ENCODE peak calls at places on chromosomes 1 and 21, in seven cellular contexts. B is body of pancreas; U is nephron progenitor cell; M is pancreas; J is CD8-positive, alpha-beta T cell; W is astrocyte of the spinal cord; N is fibroblast of lung. Y is an unnamed sample.

GRCh38 chr1:110610741-110611286 is 4.7 kb upstream of the KCNA2 start:
- DNase-seq in B (no peak), U (no peak), M (no peak), J (no peak), W (no peak), N (no peak), Y (no peak)

GRCh38 chr1:62271137-62271536 is 48.1 kb downstream of the KANK4 start:
- DNase-seq in B (no peak), U (no peak), M (no peak), J (no peak), W (no peak), N (no peak), Y (no peak)

GRCh38 chr1:240508950-240509349 is 103.0 kb downstream of the GREM2 start:
- DNase-seq in B (no peak), U (peak), M (no peak), J (no peak), W (no peak), N (no peak), Y (no peak)

GRCh38 chr1:18529714-18530113 is 49.0 kb downstream of the KLHDC7A start:
- DNase-seq in B (no peak), U (no peak), M (no peak), J (peak), W (no peak), N (no peak), Y (no peak)

GRCh38 chr21:32587112-32587511 is 1.8 kb upstream of the TCP10L start:
- DNase-seq in B (no peak), U (no peak), M (no peak), J (no peak), W (no peak), N (no peak), Y (no peak)

GRCh38 chr21:15480160-15480559 is 249.6 kb upstream of the USP25 start:
- DNase-seq in B (no peak), U (no peak), M (no peak), J (no peak), W (no peak), N (no peak), Y (no peak)

GRCh38 chr1:193479187-193479586 is 292.8 kb upstream of the B3GALT2 start:
- DNase-seq in B (peak), U (no peak), M (no peak), J (peak), W (no peak), N (no peak), Y (no peak)

GRCh38 chr21:46431884-46432488 is 26.7 kb upstream of the DIP2A start:
- DNase-seq in B (no peak), U (no peak), M (no peak), J (peak), W (no peak), N (no peak), Y (no peak)

GRCh38 chr21:17527240-17527639 is 14.4 kb downstream of the CXADR start:
- DNase-seq in B (no peak), U (no peak), M (no peak), J (no peak), W (peak), N (peak), Y (no peak)

GRCh38 chr1:11180342-11180744 is 8.8 kb upstream of the ANGPTL7 start:
- DNase-seq in B (no peak), U (no peak), M (no peak), J (no peak), W (peak), N (peak), Y (no peak)

GRCh38 chr1:182917386-182917785 is 35.6 kb downstream of the SHCBP1L start:
- DNase-seq in B (no peak), U (no peak), M (no peak), J (no peak), W (no peak), N (no peak), Y (no peak)

GRCh38 chr1:94738371-94738770 is 81.8 kb upstream of the SLC44A3 start:
- DNase-seq in B (no peak), U (no peak), M (no peak), J (no peak), W (no peak), N (no peak), Y (no peak)

GRCh38 chr1:18560692-18561091 is 70.0 kb upstream of the PAX7 start:
- DNase-seq in B (no peak), U (no peak), M (no peak), J (no peak), W (no peak), N (no peak), Y (no peak)

GRCh38 chr21:14981246-14981645 is 83.6 kb downstream of the NRIP1 start:
- DNase-seq in B (no peak), U (no peak), M (no peak), J (no peak), W (no peak), N (no peak), Y (no peak)

GRCh38 chr1:156464335-156464734 is 36.2 kb downstream of the MEF2D start:
- DNase-seq in B (no peak), U (no peak), M (no peak), J (no peak), W (peak), N (peak), Y (no peak)

GRCh38 chr1:156463874-156464273 is 36.7 kb downstream of the MEF2D start:
- DNase-seq in B (no peak), U (no peak), M (no peak), J (no peak), W (no peak), N (no peak), Y (no peak)

GRCh38 chr1:156467385-156467784 is 33.2 kb downstream of the MEF2D start:
- DNase-seq in B (no peak), U (no peak), M (no peak), J (no peak), W (no peak), N (no peak), Y (no peak)

GRCh38 chr1:156464825-156465452 is 35.6 kb downstream of the MEF2D start:
- DNase-seq in B (no peak), U (no peak), M (no peak), J (no peak), W (no peak), N (peak), Y (no peak)

GRCh38 chr1:156465747-156466365 is 34.7 kb downstream of the MEF2D start:
- DNase-seq in B (no peak), U (no peak), M (no peak), J (no peak), W (no peak), N (peak), Y (no peak)
- TF ChIP-seq CTCF in B (no peak), U (no peak), M (no peak), J (no peak), W (peak), N (peak), Y (no peak)

GRCh38 chr21:39022901-39023693 is 160.2 kb downstream of the PSMG1 start:
- DNase-seq in B (peak), U (peak), M (no peak), J (no peak), W (no peak), N (peak), Y (peak)
- TF ChIP-seq CTCF in B (peak), U (peak), M (no peak), J (no peak), W (peak), N (peak), Y (no peak)

DNA sequence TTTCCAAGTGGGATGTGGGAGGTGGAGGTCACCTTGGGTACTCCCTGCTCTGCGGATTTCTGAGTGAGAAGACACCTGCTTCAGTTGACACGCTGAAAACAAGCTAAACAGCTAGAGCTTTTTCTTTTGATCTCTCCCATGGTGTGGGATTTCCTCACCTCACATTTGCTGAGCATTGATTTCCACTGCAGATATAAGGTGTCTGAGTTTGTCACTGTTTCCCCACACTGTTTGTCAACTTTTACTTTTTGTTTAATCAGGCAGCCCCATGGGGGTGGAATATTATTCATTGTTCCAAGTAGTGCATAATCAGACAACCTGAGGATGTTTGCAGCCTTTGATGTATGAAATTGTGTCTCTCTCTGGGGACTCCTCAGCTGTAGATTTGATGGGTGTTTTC is 49.5 kb downstream of the FASLG start:
- DNase-seq in B (no peak), U (no peak), M (no peak), J (no peak), W (no peak), N (no peak), Y (no peak)
- TF ChIP-seq CTCF in B (no peak), U (no peak), M (no peak), J (no peak), W (no peak), N (no peak), Y (no peak)

GRCh38 chr1:168365719-168366474 is 85.2 kb downstream of the TBX19 start:
- DNase-seq in B (peak), U (no peak), M (no peak), J (no peak), W (no peak), N (no peak), Y (no peak)
- TF ChIP-seq CTCF in B (peak), U (no peak), M (no peak), J (no peak), W (no peak), N (no peak), Y (no peak)

GRCh38 chr1:27671964-27672749 is at the start of gene IFI6:
- DNase-seq in B (peak), U (peak), M (peak), J (peak), W (peak), N (peak), Y (peak)
- TF ChIP-seq CTCF in B (peak), U (peak), M (no peak), J (peak), W (peak), N (peak), Y (no peak)

GRCh38 chr1:117971777-117972176 is 42.2 kb downstream of the WDR3 start:
- DNase-seq in B (no peak), U (no peak), M (no peak), J (no peak), W (no peak), N (no peak), Y (no peak)

GRCh38 chr1:117970251-117970650 is 40.7 kb downstream of the WDR3 start:
- DNase-seq in B (no peak), U (peak), M (no peak), J (no peak), W (no peak), N (no peak), Y (no peak)

GRCh38 chr1:117964290-117965038 is 34.9 kb downstream of the WDR3 start:
- DNase-seq in B (no peak), U (no peak), M (no peak), J (no peak), W (peak), N (no peak), Y (no peak)

GRCh38 chr1:117967900-117968299 is 38.4 kb downstream of the WDR3 start:
- DNase-seq in B (no peak), U (no peak), M (no peak), J (no peak), W (no peak), N (peak), Y (no peak)

DNA sequence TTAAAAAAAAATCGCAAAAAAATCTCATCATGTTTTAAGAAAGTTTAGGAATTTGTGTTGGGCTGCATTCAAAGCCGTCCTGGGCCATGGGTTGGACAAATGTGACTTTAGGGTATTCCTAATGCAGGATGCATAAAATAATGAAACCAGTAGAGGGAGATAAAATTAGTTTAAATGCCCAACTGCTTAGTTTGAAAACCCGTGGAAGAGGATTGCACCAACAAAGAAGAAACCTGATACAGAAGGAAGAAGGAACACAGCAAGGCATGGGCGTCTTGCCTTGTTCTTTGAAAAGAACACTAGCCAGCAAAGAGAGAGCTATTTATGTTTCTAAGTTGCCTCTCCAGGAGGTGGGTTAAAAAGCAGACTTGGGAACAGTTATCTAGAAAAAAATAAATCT is 37.9 kb downstream of the WDR3 start:
- DNase-seq in B (no peak), U (no peak), M (no peak), J (no peak), W (peak), N (peak), Y (no peak)
- TF ChIP-seq CTCF in B (no peak), U (no peak), M (no peak), J (no peak), W (peak), N (peak), Y (peak)